ENCODE peak calls at places on chromosome 6, in five cellular contexts. I, Z, S, X and A are unnamed samples.

GRCh38 chr6:39047434-39048327 is 900 bp upstream of the GLP1R start:
- DNase-seq in I (no peak), Z (no peak), S (no peak), X (no peak), A (no peak)

GRCh38 chr6:6006428-6007310 is at the start of gene NRN1:
- DNase-seq in I (no peak), Z (peak; percentile 43), S (no peak), X (no peak), A (peak; percentile 72)

GRCh38 chr6:62980093-62980492 is 231.2 kb upstream of the FKBP1C start:
- DNase-seq in I (no peak), Z (no peak), S (no peak), X (no peak), A (no peak)

GRCh38 chr6:152267967-152268845 is 369.0 kb downstream of the SYNE1 start:
- DNase-seq in I (peak; percentile 41), Z (no peak), S (peak; percentile 35), X (no peak), A (peak; percentile 65)

GRCh38 chr6:26388441-26388840 is 5.5 kb downstream of the BTN2A2 start:
- DNase-seq in I (no peak), Z (peak; percentile 22), S (no peak), X (no peak), A (no peak)

GRCh38 chr6:134984821-134985220 is 34.9 kb upstream of the ALDH8A1 start:
- DNase-seq in I (peak; percentile 51), Z (no peak), S (no peak), X (no peak), A (no peak)

GRCh38 chr6:75183099-75183541 is 22.7 kb downstream of the COL12A1 start:
- DNase-seq in I (peak; percentile 59), Z (peak; percentile 58), S (no peak), X (no peak), A (no peak)

GRCh38 chr6:100176321-100176950 is 182.4 kb upstream of the MCHR2 start:
- DNase-seq in I (peak; percentile 77), Z (peak; percentile 55), S (no peak), X (no peak), A (peak; percentile 42)

GRCh38 chr6:136613477-136613876 is 63.3 kb upstream of the MAP7 start:
- DNase-seq in I (no peak), Z (no peak), S (no peak), X (no peak), A (no peak)
- H3K27ac ChIP-seq in I (no peak overlapping the region), Z (peak overlapping the region; percentile 49), S (no peak overlapping the region), X (no peak overlapping the region), A (no peak overlapping the region)

GRCh38 chr6:14190596-14191224 is 73.1 kb downstream of the CD83 start:
- DNase-seq in I (no peak), Z (no peak), S (no peak), X (no peak), A (no peak)

GRCh38 chr6:14192186-14192788 is 74.7 kb downstream of the CD83 start:
- DNase-seq in I (peak; percentile 24), Z (no peak), S (no peak), X (no peak), A (no peak)

GRCh38 chr6:14196029-14196428 is 78.5 kb downstream of the CD83 start:
- DNase-seq in I (no peak), Z (no peak), S (no peak), X (no peak), A (no peak)

GRCh38 chr6:14194483-14194882 is 76.9 kb downstream of the CD83 start:
- DNase-seq in I (no peak), Z (no peak), S (no peak), X (no peak), A (no peak)

DNA sequence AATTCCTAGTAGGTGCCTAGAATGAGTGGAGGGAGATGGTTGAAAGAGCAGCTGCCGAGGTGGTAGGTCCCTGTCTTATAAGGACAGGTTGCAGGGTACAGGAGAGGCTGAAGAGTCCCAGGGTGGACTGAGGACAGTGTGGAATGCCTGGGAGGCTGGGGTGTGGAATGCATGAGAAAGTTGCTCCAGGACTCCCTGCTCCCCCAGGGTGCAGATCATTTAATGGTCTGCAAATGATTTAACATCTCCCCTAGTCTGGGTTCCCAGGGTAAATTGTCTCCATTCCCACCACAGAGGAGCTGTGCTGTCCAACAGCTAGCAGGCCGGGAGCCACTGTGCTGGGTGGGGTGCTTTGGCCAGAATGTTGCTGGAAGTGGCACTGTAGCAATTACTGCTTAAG is 76.0 kb downstream of the CD83 start:
- DNase-seq in I (no peak), Z (no peak), S (no peak), X (no peak), A (no peak)
- H3K27me3 ChIP-seq in I (no peaks in the 10 kb centered on the region), Z (no peaks in the 10 kb centered on the region), S (peaks cover 29% of the 10 kb centered on the region), X (no peaks in the 10 kb centered on the region), A (no peaks in the 10 kb centered on the region)

GRCh38 chr6:46258249-46258648 is 87.5 kb upstream of the ENPP5 start:
- DNase-seq in I (no peak), Z (no peak), S (no peak), X (no peak), A (no peak)

GRCh38 chr6:46254946-46255345 is 84.2 kb upstream of the ENPP5 start:
- DNase-seq in I (no peak), Z (no peak), S (no peak), X (no peak), A (no peak)

GRCh38 chr6:46255528-46255927 is 84.7 kb upstream of the ENPP5 start:
- DNase-seq in I (no peak), Z (no peak), S (no peak), X (no peak), A (no peak)

GRCh38 chr6:46251583-46252339 is 81.0 kb upstream of the ENPP5 start:
- DNase-seq in I (no peak), Z (no peak), S (no peak), X (no peak), A (no peak)

DNA sequence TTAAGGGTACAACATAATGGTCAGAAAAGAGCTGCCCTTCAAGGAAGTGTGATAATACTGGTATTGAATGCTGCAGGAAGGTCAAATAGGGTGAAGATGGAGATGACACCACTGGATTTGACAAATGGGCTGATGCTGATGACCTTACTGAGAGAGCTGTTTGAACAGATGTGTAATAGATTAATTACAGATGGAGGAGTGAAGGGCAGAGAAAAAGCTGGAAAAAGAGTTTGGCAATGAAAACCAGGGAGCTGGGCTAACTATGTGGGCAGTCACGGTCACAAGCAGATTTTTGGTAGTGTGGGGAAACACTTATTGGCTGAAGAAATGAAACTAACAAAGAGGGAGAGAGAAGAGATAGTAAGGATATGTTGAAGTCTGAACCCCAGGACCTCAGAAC is 83.6 kb upstream of the ENPP5 start:
- DNase-seq in I (no peak), Z (no peak), S (no peak), X (no peak), A (no peak)
- H3K36me3 ChIP-seq in I (no peaks in the 10 kb centered on the region), Z (no peaks in the 10 kb centered on the region), S (no peaks in the 10 kb centered on the region), X (no peaks in the 10 kb centered on the region), A (no peaks in the 10 kb centered on the region)

GRCh38 chr6:138716971-138717370 is 56.6 kb upstream of the CCDC28A start:
- DNase-seq in I (no peak), Z (no peak), S (no peak), X (no peak), A (no peak)
- H3K27ac ChIP-seq in I (no peak overlapping the region), Z (no peak overlapping the region), S (no peak overlapping the region), X (no peak overlapping the region), A (no peak overlapping the region)

DNA sequence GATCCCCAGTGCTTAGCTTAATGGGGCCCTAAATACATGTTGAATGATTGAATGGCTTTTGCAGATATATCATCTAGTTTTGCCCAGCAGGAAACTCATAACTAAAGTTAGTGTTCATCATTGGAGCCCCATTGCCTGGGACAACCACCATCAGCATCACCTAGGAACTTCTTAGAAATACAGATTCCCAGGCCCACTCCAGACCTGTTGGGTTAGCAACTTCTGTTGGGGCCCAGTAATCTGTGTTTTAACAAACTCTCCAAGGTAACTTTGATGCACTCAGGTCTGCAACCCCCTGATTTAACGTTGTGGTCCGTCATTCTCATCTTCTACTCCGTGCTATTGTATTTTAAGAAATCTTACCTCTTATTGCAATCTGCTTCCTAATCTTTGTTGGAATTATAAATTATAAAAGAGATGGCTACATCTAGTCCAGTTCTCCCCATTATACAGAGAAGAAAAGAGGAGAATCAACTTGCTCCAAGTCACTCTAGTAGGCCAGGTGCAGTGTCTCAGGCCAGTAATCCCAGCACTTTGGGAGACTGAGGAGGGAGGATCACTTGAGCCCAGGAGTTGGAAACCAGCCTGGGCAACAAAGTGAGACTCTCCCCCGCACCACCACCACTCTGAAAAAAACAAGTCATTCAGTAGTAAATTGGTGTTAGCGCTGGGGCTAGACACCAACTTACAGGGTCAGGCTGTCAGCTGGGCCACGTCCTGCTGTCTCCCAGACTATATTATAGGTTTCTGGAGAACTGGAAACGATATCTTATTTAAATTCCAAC is 13.7 kb downstream of the FOXP4 start:
- DNase-seq in I (peak; percentile 15), Z (no peak), S (no peak), X (no peak), A (no peak)
- H3K27me3 ChIP-seq in I (no peaks in the 10 kb centered on the region), Z (no peaks in the 10 kb centered on the region), S (no peaks in the 10 kb centered on the region), X (no peaks in the 10 kb centered on the region), A (no peaks in the 10 kb centered on the region)

GRCh38 chr6:142444388-142444787 is 142.6 kb downstream of the ADGRG6 start:
- DNase-seq in I (no peak), Z (no peak), S (no peak), X (no peak), A (no peak)
- H3K36me3 ChIP-seq in I (no peaks in the 10 kb centered on the region), Z (no peaks in the 10 kb centered on the region), S (no peaks in the 10 kb centered on the region), X (no peaks in the 10 kb centered on the region), A (no peaks in the 10 kb centered on the region)

DNA sequence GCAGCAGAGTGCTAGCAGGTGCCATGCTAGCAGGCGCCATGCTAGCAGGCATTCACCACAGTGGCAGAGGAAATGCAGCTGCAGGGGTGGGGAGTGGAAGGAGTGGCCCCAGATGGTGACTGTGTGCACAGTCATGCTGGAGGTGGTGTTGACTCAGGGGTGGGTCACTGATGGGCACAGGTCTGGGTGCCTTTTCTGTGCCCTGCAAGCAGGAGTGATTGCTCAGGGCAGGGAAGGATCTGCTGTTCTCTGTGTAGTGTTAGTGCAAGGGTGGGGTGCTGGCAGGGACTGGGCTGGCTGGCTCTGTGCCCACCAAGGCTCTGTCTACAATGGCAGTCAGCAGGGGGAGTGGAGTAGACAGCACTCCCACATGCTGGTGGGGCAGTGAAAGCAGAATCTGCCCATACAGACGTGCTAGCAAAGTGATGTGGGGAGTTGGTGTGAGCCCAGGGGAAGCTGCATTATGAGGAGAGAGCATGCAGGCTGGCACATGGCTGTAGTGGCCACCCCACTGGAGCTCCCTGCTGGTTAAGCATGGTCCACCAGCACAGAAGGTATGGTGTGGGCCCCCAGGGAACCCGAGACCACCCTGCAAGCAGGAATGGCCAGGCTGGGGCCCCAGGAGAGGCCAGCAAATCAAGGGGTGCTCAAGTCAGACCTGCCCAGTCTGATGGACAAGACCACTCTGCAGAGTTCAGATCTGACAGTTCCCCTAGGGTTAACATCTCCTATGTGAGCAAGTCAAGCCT is 11.4 kb upstream of the TSPYL4 start:
- DNase-seq in I (peak; percentile 22), Z (no peak), S (no peak), X (no peak), A (no peak)
- H3K27ac ChIP-seq in I (no peak overlapping the region), Z (no peak overlapping the region), S (no peak overlapping the region), X (no peak overlapping the region), A (no peak overlapping the region)

GRCh38 chr6:50706575-50706974 is 6.8 kb upstream of the TFAP2D start:
- DNase-seq in I (no peak), Z (no peak), S (no peak), X (no peak), A (no peak)

GRCh38 chr6:50709366-50709734 is 4.0 kb upstream of the TFAP2D start:
- DNase-seq in I (no peak), Z (no peak), S (no peak), X (no peak), A (no peak)

GRCh38 chr6:50707652-50708325 is 5.5 kb upstream of the TFAP2D start:
- DNase-seq in I (peak; percentile 7), Z (no peak), S (no peak), X (no peak), A (no peak)

GRCh38 chr6:50708664-50709365 is 4.5 kb upstream of the TFAP2D start:
- DNase-seq in I (no peak), Z (no peak), S (no peak), X (no peak), A (no peak)

GRCh38 chr6:50707191-50707590 is 6.1 kb upstream of the TFAP2D start:
- DNase-seq in I (no peak), Z (no peak), S (no peak), X (no peak), A (no peak)
- H3K27me3 ChIP-seq in I (peaks cover 98% of the 10 kb centered on the region), Z (peaks cover 3% of the 10 kb centered on the region), S (peaks cover 68% of the 10 kb centered on the region), X (no peaks in the 10 kb centered on the region), A (no peaks in the 10 kb centered on the region)